ENCODE peak calls at places on chromosomes 4 and X, in five cellular contexts. A is foreskin fibroblast, S is GM06990, J is cardiac fibroblast, O is left lung. Z is an unnamed sample.

GRCh38 chr4:70709551-70710080 is 12.1 kb upstream of the RUFY3 start:
- DNase-seq in J (no peak), A (no peak), S (no peak), O (no peak), Z (no peak)

GRCh38 chr4:19684079-19684478 is 567.6 kb upstream of the SLIT2 start:
- DNase-seq in J (no peak), O (no peak), A (peak; percentile 11), S (no peak), Z (no peak)

GRCh38 chr4:56764775-56765174 is 56.7 kb downstream of the SPINK2 start:
- DNase-seq in S (no peak), A (peak; percentile 93), O (no peak), J (no peak), Z (no peak)

GRCh38 chr4:84433603-84434232 is 65.4 kb downstream of the NKX6-1 start:
- DNase-seq in A (no peak), J (no peak), O (no peak), S (no peak), Z (no peak)

GRCh38 chr4:152704788-152705187 is 25.0 kb upstream of the TMEM154 start:
- DNase-seq in O (no peak), J (no peak), S (no peak), A (no peak), Z (no peak)

GRCh38 chrX:73577368-73577767 is 14.4 kb downstream of the CHIC1 start:
- DNase-seq in O (no peak), A (peak; percentile 78), S (no peak), J (peak; percentile 75), Z (peak; percentile 29)

GRCh38 chrX:10157545-10157944 is 770 bp downstream of the CLCN4 start:
- DNase-seq in J (peak; percentile 60), S (no peak), A (peak; percentile 38), O (no peak), Z (no peak)

GRCh38 chr4:180900781-180901180 is 1342.4 kb upstream of the TENM3 start:
- DNase-seq in A (no peak), O (no peak), J (no peak), S (no peak), Z (no peak)

GRCh38 chr4:26459054-26459755 is 31.1 kb downstream of the CCKAR start:
- DNase-seq in A (peak; percentile 82), J (peak; percentile 83), S (peak; percentile 37), O (no peak), Z (peak; percentile 66)

GRCh38 chr4:122898370-122899150 is 23.8 kb downstream of the NUDT6 start:
- DNase-seq in J (peak; percentile 88), S (no peak), A (peak; percentile 93), O (no peak), Z (peak; percentile 53)

GRCh38 chr4:63218837-63219236 is 1190.4 kb downstream of the TECRL start:
- DNase-seq in A (no peak), S (no peak), J (no peak), O (no peak), Z (no peak)

GRCh38 chrX:122818068-122818467 is 366.0 kb upstream of the GRIA3 start:
- DNase-seq in J (no peak), A (no peak), O (no peak), S (no peak), Z (no peak)

GRCh38 chr4:73341454-73341853 is 62.6 kb upstream of the ALB start:
- DNase-seq in O (no peak), J (peak; percentile 67), S (no peak), A (peak; percentile 56), Z (peak; percentile 4)

GRCh38 chr4:155552180-155552579 is 114.5 kb upstream of the GUCY1A1 start:
- DNase-seq in A (peak; percentile 77), S (no peak), O (peak; percentile 27), J (no peak), Z (peak; percentile 50)

GRCh38 chrX:39121903-39122302 is 320.6 kb downstream of the MID1IP1 start:
- DNase-seq in O (no peak), J (no peak), S (no peak), A (no peak), Z (no peak)

GRCh38 chr4:147586032-147586431 is 31.2 kb upstream of the TMEM184C start:
- DNase-seq in O (no peak), J (no peak), S (no peak), A (no peak), Z (no peak)

GRCh38 chr4:161816958-161817357 is 346.8 kb downstream of the FSTL5 start:
- DNase-seq in O (no peak), S (no peak), A (no peak), J (no peak), Z (no peak)

GRCh38 chr4:8380511-8381415 is 59.8 kb downstream of the ACOX3 start:
- DNase-seq in A (no peak), S (no peak), O (peak; percentile 41), J (no peak), Z (no peak)

GRCh38 chr4:107850438-107850837 is 25.7 kb downstream of the SGMS2 start:
- DNase-seq in J (no peak), O (no peak), S (no peak), A (no peak), Z (no peak)
- H3K4me3 ChIP-seq in J (no peak overlapping the region), O (no peak overlapping the region), S (no peak overlapping the region), A (no peak overlapping the region), Z (no peak overlapping the region)

GRCh38 chr4:186924723-186925122 is 201.1 kb upstream of the FAT1 start:
- DNase-seq in O (no peak), J (no peak), S (no peak), A (no peak), Z (no peak)

GRCh38 chr4:186931519-186931918 is 207.9 kb upstream of the FAT1 start:
- DNase-seq in O (no peak), J (no peak), S (no peak), A (peak; percentile 72), Z (no peak)

GRCh38 chr4:186930024-186930423 is 206.4 kb upstream of the FAT1 start:
- DNase-seq in S (no peak), J (no peak), O (no peak), A (no peak), Z (no peak)

GRCh38 chr4:186932196-186932595 is 208.5 kb upstream of the FAT1 start:
- DNase-seq in J (no peak), S (no peak), A (no peak), O (no peak), Z (no peak)

GRCh38 chr4:186927624-186928023 is 204.0 kb upstream of the FAT1 start:
- DNase-seq in S (no peak), O (no peak), J (no peak), A (no peak), Z (no peak)
- TF ChIP-seq CTCF in S (no peak), O (no peak), J (no peak), A (no peak), Z (peak; percentile 14)

GRCh38 chr4:1604181-1604705 is 79.9 kb downstream of the FAM53A start:
- DNase-seq in S (no peak), J (no peak), O (peak; percentile 64), A (no peak), Z (no peak)
- H3K4me3 ChIP-seq in S (no peak overlapping the region), J (no peak overlapping the region), O (no peak overlapping the region), A (no peak overlapping the region), Z (no peak overlapping the region)

GRCh38 chr4:94913316-94913715 is 155.6 kb downstream of the BMPR1B start:
- DNase-seq in J (no peak), A (no peak), O (no peak), S (no peak), Z (no peak)

GRCh38 chr4:94912606-94913005 is 154.9 kb downstream of the BMPR1B start:
- DNase-seq in J (no peak), A (no peak), O (no peak), S (no peak), Z (no peak)

GRCh38 chr4:94917146-94917545 is 159.4 kb downstream of the BMPR1B start:
- DNase-seq in J (no peak), S (no peak), O (peak; percentile 37), A (no peak), Z (no peak)

DNA sequence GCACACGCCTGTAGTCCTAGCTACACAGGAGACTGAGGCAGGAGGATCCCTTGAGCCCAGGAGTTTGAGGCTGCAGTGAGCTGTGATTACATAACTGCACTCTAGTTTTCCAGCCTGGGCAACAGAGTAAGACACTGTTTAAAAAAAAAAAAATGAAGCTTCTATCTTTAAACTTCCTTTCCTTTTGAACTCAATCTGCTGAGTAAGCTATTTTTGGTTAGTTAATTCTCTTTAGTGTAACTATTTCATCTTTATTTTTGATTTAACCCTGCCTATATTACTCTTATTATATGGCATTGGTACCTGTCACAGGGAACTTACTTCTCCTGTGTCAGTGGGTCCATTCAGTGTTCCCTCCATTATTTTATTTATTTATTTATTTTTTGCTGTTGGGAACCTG is 160.8 kb downstream of the BMPR1B start:
- DNase-seq in S (no peak), A (no peak), J (no peak), O (no peak), Z (no peak)
- TF ChIP-seq CTCF in S (no peak), A (no peak), J (no peak), O (no peak), Z (no peak)

GRCh38 chr4:47386592-47387235 is 76.8 kb downstream of the COMMD8 start:
- DNase-seq in J (no peak), O (no peak), S (no peak), A (no peak), Z (no peak)

GRCh38 chr4:47386146-47386545 is 77.4 kb downstream of the COMMD8 start:
- DNase-seq in J (no peak), S (no peak), O (no peak), A (no peak), Z (no peak)

GRCh38 chr4:47391256-47391655 is 72.2 kb downstream of the COMMD8 start:
- DNase-seq in S (no peak), A (no peak), O (no peak), J (no peak), Z (no peak)

DNA sequence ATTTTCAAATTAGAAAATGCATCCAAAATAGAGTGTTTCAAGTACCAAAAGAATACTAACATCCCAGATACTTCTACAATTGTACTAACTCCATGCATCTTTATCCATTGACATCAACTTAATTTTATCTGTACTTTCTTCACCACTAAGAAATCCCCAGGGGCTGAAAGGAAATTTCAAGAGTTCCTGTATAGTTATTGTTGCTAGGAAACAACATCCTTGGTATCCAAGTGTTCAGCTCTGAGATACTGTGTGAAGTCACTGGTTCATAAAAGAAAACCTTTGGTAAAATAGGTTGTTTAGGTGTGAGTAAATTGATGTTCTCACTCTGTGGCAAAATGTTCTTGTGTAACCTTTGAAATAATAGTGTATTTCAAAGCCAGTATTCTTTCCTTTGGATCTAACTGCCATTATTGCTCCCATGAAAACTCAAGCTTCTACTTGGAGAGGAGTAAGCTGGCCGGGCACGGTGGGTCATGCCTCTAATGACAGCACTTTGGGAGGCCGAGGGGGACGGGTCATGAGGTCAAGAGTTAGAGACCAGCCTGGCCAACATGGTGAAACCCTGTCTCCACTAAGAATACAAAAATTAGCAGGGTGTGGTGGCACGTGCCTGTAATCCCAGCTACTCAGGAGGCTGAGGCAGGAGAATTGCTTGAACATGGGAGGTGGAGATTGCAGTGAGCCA is 72.9 kb downstream of the COMMD8 start:
- DNase-seq in A (no peak), J (peak; percentile 27), S (no peak), O (peak; percentile 68), Z (no peak)
- H3K4me3 ChIP-seq in A (no peak overlapping the region), J (no peak overlapping the region), S (no peak overlapping the region), O (no peak overlapping the region), Z (no peak overlapping the region)